ENCODE peak calls at places on chromosomes 5 and 9, in seven cellular contexts. O is CD4-positive, CD25-positive, alpha-beta regulatory T cell; P is stomach; M is cardiac muscle cell; Q is adrenal gland; B is MM.1S; E is mammary epithelial cell. A is an unnamed sample.

GRCh38 chr9:33818167-33818831 is 1.3 kb downstream of the UBE2R2 start:
- DNase-seq in O (peak; percentile 35), E (peak; percentile 26), P (peak; percentile 28), B (no peak), Q (peak; percentile 61), M (no peak), A (no peak)

GRCh38 chr9:97176206-97176605 is 131.3 kb upstream of the CCDC180 start:
- DNase-seq in Q (no peak), E (no peak), O (no peak), B (no peak), M (peak; percentile 88), P (no peak), A (no peak)

GRCh38 chr5:148729182-148729581 is 74.9 kb upstream of the HTR4 start:
- DNase-seq in O (no peak), E (no peak), P (no peak), Q (no peak), B (peak; percentile 23), M (peak; percentile 59), A (no peak)

GRCh38 chr5:131973981-131974380 is 28.5 kb upstream of the MEIKIN start:
- DNase-seq in P (no peak), Q (no peak), M (no peak), B (no peak), E (no peak), O (no peak), A (no peak)

GRCh38 chr9:74951725-74952151 is 974 bp downstream of the C9orf40 start:
- DNase-seq in B (peak; percentile 35), P (peak; percentile 53), E (peak; percentile 35), O (peak; percentile 62), M (peak; percentile 61), Q (peak; percentile 66), A (no peak)

GRCh38 chr5:23506329-23507236 is 826 bp upstream of the PRDM9 start:
- DNase-seq in B (no peak), P (no peak), M (no peak), E (no peak), O (no peak), Q (no peak), A (no peak)

GRCh38 chr9:34405719-34406118 is 29.0 kb upstream of the MYORG start:
- DNase-seq in E (no peak), B (no peak), Q (no peak), P (no peak), O (no peak), M (no peak), A (no peak)

GRCh38 chr5:104016650-104017049 is 454.1 kb upstream of the NUDT12 start:
- DNase-seq in Q (no peak), E (peak; percentile 25), P (no peak), M (no peak), O (no peak), B (no peak), A (no peak)

GRCh38 chr9:69130456-69131441 is 43.3 kb upstream of the TJP2 start:
- DNase-seq in P (no peak), E (peak; percentile 82), Q (peak; percentile 62), B (no peak), O (no peak), M (peak; percentile 80), A (no peak)

GRCh38 chr5:180047667-180048066 is 23.9 kb downstream of the RNF130 start:
- DNase-seq in M (no peak), Q (peak; percentile 75), B (no peak), P (peak; percentile 55), O (no peak), E (no peak), A (no peak)

GRCh38 chr9:125995706-125996105 is 248.5 kb downstream of the PBX3 start:
- DNase-seq in E (no peak), M (no peak), P (no peak), B (no peak), O (no peak), Q (no peak), A (no peak)

GRCh38 chr9:7770102-7770501 is 29.5 kb downstream of the DMAC1 start:
- DNase-seq in M (no peak), E (no peak), P (no peak), O (no peak), Q (no peak), B (no peak), A (no peak)

GRCh38 chr5:97728920-97729319 is 545.9 kb upstream of the RIOK2 start:
- DNase-seq in E (no peak), B (no peak), Q (no peak), O (no peak), P (no peak), M (no peak), A (no peak)

GRCh38 chr5:73312146-73312871 is 136.3 kb downstream of the FOXD1 start:
- DNase-seq in E (no peak), O (peak; percentile 7), B (peak; percentile 36), P (no peak), M (no peak), Q (no peak), A (no peak)

GRCh38 chr9:109171926-109172325 is 4.9 kb upstream of the FRRS1L start:
- DNase-seq in M (no peak), O (no peak), E (peak; percentile 52), P (no peak), B (no peak), Q (no peak), A (no peak)

GRCh38 chr5:72955143-72955767 is 586 bp upstream of the FCHO2 start:
- DNase-seq in P (peak; percentile 81), E (no peak), O (no peak), M (no peak), Q (peak; percentile 91), B (peak; percentile 8), A (peak; percentile 5)

GRCh38 chr5:50874277-50874984 is 208.0 kb downstream of the PARP8 start:
- DNase-seq in M (peak; percentile 10), Q (no peak), B (no peak), E (no peak), P (no peak), O (no peak), A (no peak)

GRCh38 chr9:99139868-99140267 is 35.0 kb downstream of the TGFBR1 start:
- DNase-seq in E (no peak), Q (no peak), O (no peak), M (no peak), B (no peak), P (no peak), A (no peak)

GRCh38 chr9:125632321-125633115 is 74.5 kb downstream of the MAPKAP1 start:
- DNase-seq in E (peak; percentile 85), B (peak; percentile 85), P (no peak), Q (no peak), O (peak; percentile 30), M (no peak), A (no peak)

GRCh38 chr5:1517838-1518237 is 5.9 kb downstream of the LPCAT1 start:
- DNase-seq in O (no peak), M (no peak), E (no peak), P (peak; percentile 23), Q (peak; percentile 53), B (no peak), A (no peak)

GRCh38 chr5:1515311-1515920 is 8.3 kb downstream of the LPCAT1 start:
- DNase-seq in E (no peak), M (no peak), Q (peak; percentile 48), B (no peak), O (no peak), P (peak; percentile 21), A (no peak)

GRCh38 chr5:1515921-1516571 is 7.7 kb downstream of the LPCAT1 start:
- DNase-seq in Q (peak; percentile 53), B (no peak), E (peak; percentile 89), M (no peak), P (peak; percentile 17), O (no peak), A (no peak)

GRCh38 chr5:1514027-1514818 is 9.5 kb downstream of the LPCAT1 start:
- DNase-seq in E (no peak), O (no peak), P (peak; percentile 22), B (no peak), Q (peak; percentile 46), M (no peak), A (no peak)

GRCh38 chr5:1516615-1517601 is 6.9 kb downstream of the LPCAT1 start:
- DNase-seq in E (peak; percentile 5), B (no peak), Q (peak; percentile 49), P (peak; percentile 25), O (no peak), M (no peak), A (no peak)
- H3K36me3 ChIP-seq in E (peaks cover 5% of the 10 kb centered on the region), B (peaks cover 31% of the 10 kb centered on the region), Q (no peaks in the 10 kb centered on the region), P (peaks cover 56% of the 10 kb centered on the region), O (peaks cover 20% of the 10 kb centered on the region), M (no peaks in the 10 kb centered on the region), A (peaks cover 7% of the 10 kb centered on the region)

GRCh38 chr5:173320259-173320658 is 8.0 kb downstream of the STC2 start:
- DNase-seq in Q (peak; percentile 59), O (no peak), P (no peak), M (no peak), E (no peak), B (no peak), A (no peak)
- H3K36me3 ChIP-seq in Q (no peaks in the 10 kb centered on the region), O (no peaks in the 10 kb centered on the region), P (no peaks in the 10 kb centered on the region), M (peaks cover 56% of the 10 kb centered on the region), E (peaks cover 36% of the 10 kb centered on the region), B (no peaks in the 10 kb centered on the region), A (no peaks in the 10 kb centered on the region)

GRCh38 chr9:130872912-130873503 is 23.6 kb downstream of the QRFP start:
- DNase-seq in P (peak; percentile 89), B (no peak), O (no peak), Q (peak; percentile 79), E (no peak), M (no peak), A (no peak)

GRCh38 chr9:130872058-130872453 is 24.6 kb downstream of the QRFP start:
- DNase-seq in E (no peak), M (no peak), Q (no peak), O (no peak), B (no peak), P (no peak), A (no peak)

GRCh38 chr9:130872511-130872910 is 24.1 kb downstream of the QRFP start:
- DNase-seq in B (no peak), P (no peak), E (no peak), M (no peak), Q (no peak), O (no peak), A (no peak)

GRCh38 chr9:130874783-130875182 is 21.8 kb downstream of the QRFP start:
- DNase-seq in P (no peak), B (no peak), E (no peak), O (no peak), Q (no peak), M (no peak), A (no peak)

GRCh38 chr9:130873966-130874365 is 22.6 kb downstream of the QRFP start:
- DNase-seq in M (no peak), P (no peak), B (no peak), Q (no peak), E (no peak), O (no peak), A (no peak)
- H3K36me3 ChIP-seq in M (peaks cover 58% of the 10 kb centered on the region), P (peaks cover 85% of the 10 kb centered on the region), B (no peaks in the 10 kb centered on the region), Q (no peaks in the 10 kb centered on the region), E (peaks cover 22% of the 10 kb centered on the region), O (peaks cover 36% of the 10 kb centered on the region), A (peaks cover 36% of the 10 kb centered on the region)

DNA sequence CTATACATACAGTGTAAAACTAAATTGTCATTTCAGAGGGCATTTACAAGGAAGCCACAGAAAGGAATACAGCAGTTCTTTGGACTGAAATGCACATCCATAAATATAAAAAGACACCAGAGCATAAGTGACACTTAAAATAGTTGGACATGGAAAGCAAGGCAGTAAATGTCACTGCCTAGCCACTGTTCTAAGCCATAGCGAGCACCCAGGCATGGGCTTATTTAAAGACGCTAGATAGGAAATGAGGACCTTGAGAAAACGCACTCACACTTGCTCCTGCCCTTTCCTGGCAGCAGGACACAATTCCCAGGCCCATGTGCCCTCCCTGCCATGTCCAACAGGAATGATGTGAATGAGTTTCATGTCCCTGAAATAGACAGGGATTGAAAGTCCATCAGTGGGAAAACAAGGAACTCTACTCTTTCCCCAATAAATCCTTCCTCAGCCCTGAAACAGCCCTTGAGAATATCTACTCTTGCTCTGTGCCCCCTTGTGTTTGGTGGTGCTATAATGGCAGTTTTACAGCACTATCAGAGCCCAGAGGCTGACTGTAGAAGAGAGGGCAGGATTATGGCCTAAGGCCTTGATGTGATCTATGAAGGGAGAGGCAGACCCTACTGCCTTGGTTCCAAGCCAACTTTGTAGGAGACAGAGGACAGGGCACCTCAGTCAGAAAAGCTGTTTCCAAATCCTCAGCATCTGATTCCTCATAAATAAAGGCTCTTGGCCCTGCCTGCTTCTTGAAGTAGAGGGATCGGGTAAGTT is 182.9 kb downstream of the SAXO1 start:
- DNase-seq in M (no peak), O (no peak), E (no peak), B (no peak), Q (no peak), P (no peak), A (no peak)
- H3K36me3 ChIP-seq in M (no peaks in the 10 kb centered on the region), O (no peaks in the 10 kb centered on the region), E (no peaks in the 10 kb centered on the region), B (no peaks in the 10 kb centered on the region), Q (no peaks in the 10 kb centered on the region), P (no peaks in the 10 kb centered on the region), A (no peaks in the 10 kb centered on the region)

A was measured in CD4-positive, alpha-beta memory T cell.